ENCODE peak calls at places on chromosome 9, in four cellular contexts. G is mesendoderm, L is H1, Q is IMR-90. R is an unnamed sample.
A peak's percentile ranks its signal among the peaks of the same experiment; 100 is the strongest.

GRCh38 chr9:83435301-83435700 is 102.9 kb downstream of the FRMD3 start:
- DNase-seq in G (no peak), L (no peak), Q (no peak), R (no peak)

GRCh38 chr9:38074441-38074943 is 5.5 kb upstream of the SHB start:
- DNase-seq in G (no peak), L (no peak), Q (peak; percentile 61), R (no peak)

GRCh38 chr9:70477907-70478480 is 63.5 kb upstream of the KLF9 start:
- DNase-seq in G (no peak), L (no peak), Q (peak; percentile 60), R (no peak)

GRCh38 chr9:37037137-37037743 is 3.2 kb upstream of the PAX5 start:
- DNase-seq in G (peak; percentile 59), L (no peak), Q (no peak), R (peak; percentile 61)

GRCh38 chr9:120846251-120846869 is 3.6 kb upstream of the PSMD5 start:
- DNase-seq in G (no peak), L (no peak), Q (no peak), R (no peak)

GRCh38 chr9:71984388-71985069 is 73.1 kb downstream of the C9orf85 start:
- DNase-seq in G (peak; percentile 48), L (no peak), Q (peak; percentile 77), R (peak; percentile 43)

GRCh38 chr9:134606951-134607733 is 34.5 kb upstream of the COL5A1 start:
- DNase-seq in G (peak; percentile 90), L (peak; percentile 58), Q (no peak), R (peak; percentile 79)

GRCh38 chr9:34171753-34172535 is 6.9 kb upstream of the UBAP1 start:
- DNase-seq in G (no peak), L (no peak), Q (no peak), R (no peak)

GRCh38 chr9:11328326-11328725 is 715.5 kb upstream of the PTPRD start:
- DNase-seq in G (no peak), L (no peak), Q (no peak), R (no peak)

GRCh38 chr9:136239963-136240330 is 5.7 kb downstream of the QSOX2 start:
- DNase-seq in G (no peak), L (no peak), Q (no peak), R (no peak)

GRCh38 chr9:97705354-97705950 is 8.3 kb upstream of the XPA start:
- DNase-seq in G (no peak), L (no peak), Q (no peak), R (no peak)

GRCh38 chr9:130117816-130118632 is 54.2 kb upstream of the NCS1 start:
- DNase-seq in G (peak; percentile 42), L (no peak), Q (peak; percentile 76), R (no peak)

GRCh38 chr9:136587944-136588662 is 42.3 kb upstream of the NOTCH1 start:
- DNase-seq in G (peak; percentile 96), L (peak; percentile 91), Q (no peak), R (peak; percentile 94)

GRCh38 chr9:86846679-86847078 is 100.6 kb downstream of the GAS1 start:
- DNase-seq in G (no peak), L (no peak), Q (peak; percentile 65), R (no peak)

GRCh38 chr9:19186240-19186639 is 44.3 kb upstream of the DENND4C start:
- DNase-seq in G (no peak), L (no peak), Q (no peak), R (no peak)

GRCh38 chr9:91725651-91726050 is 224.4 kb downstream of the ROR2 start:
- DNase-seq in G (no peak), L (no peak), Q (no peak), R (no peak)

GRCh38 chr9:86034863-86035734 is 64.3 kb downstream of the GOLM1 start:
- DNase-seq in G (peak; percentile 77), L (peak; percentile 75), Q (peak; percentile 40), R (peak; percentile 68)

GRCh38 chr9:114989600-114990410 is 59.4 kb upstream of the TNFSF8 start:
- DNase-seq in G (no peak), L (no peak), Q (no peak), R (no peak)

GRCh38 chr9:111282940-111283339 is 47.1 kb downstream of the OR2K2 start:
- DNase-seq in G (no peak), L (no peak), Q (no peak), R (no peak)

GRCh38 chr9:7935666-7936065 is 136.1 kb upstream of the DMAC1 start:
- DNase-seq in G (no peak), L (no peak), Q (no peak), R (no peak)

GRCh38 chr9:13331320-13331719 is 51.8 kb upstream of the MPDZ start:
- DNase-seq in G (no peak), L (no peak), Q (no peak), R (no peak)

GRCh38 chr9:70408393-70409040 is 5.9 kb downstream of the KLF9 start:
- DNase-seq in G (peak; percentile 73), L (no peak), Q (no peak), R (no peak)

GRCh38 chr9:128552744-128553221 is 396 bp downstream of the SPTAN1 start:
- DNase-seq in G (peak; percentile 65), L (peak; percentile 68), Q (no peak), R (peak; percentile 56)

GRCh38 chr9:128025756-128026155 is 41.4 kb downstream of the NAIF1 start:
- DNase-seq in G (no peak), L (no peak), Q (no peak), R (no peak)

GRCh38 chr9:86098793-86099694 is at the start of gene GOLM1:
- DNase-seq in G (peak; percentile 61), L (peak; percentile 74), Q (peak; percentile 60), R (peak; percentile 44)

GRCh38 chr9:115204827-115205506 is 87.0 kb upstream of the TNC start:
- DNase-seq in G (no peak), L (no peak), Q (peak; percentile 95), R (no peak)

GRCh38 chr9:16701347-16701746 is 169.1 kb downstream of the BNC2 start:
- DNase-seq in G (no peak), L (no peak), Q (no peak), R (no peak)

GRCh38 chr9:35753466-35753865 is 610 bp downstream of the MSMP start:
- DNase-seq in G (no peak), L (no peak), Q (no peak), R (no peak)

GRCh38 chr9:117825609-117826347 is 121.6 kb downstream of the TLR4 start:
- DNase-seq in G (no peak), L (no peak), Q (no peak), R (no peak)

GRCh38 chr9:78788101-78788500 is 491.2 kb downstream of the PSAT1 start:
- DNase-seq in G (no peak), L (no peak), Q (peak; percentile 71), R (no peak)

GRCh38 chr9:98521141-98521540 is 187.6 kb downstream of the GABBR2 start:
- DNase-seq in G (no peak), L (no peak), Q (peak; percentile 92), R (no peak)

GRCh38 chr9:114811301-114811700 is 5.5 kb upstream of the TNFSF15 start:
- DNase-seq in G (no peak), L (no peak), Q (no peak), R (no peak)

GRCh38 chr9:71760901-71761300 is 7.4 kb downstream of the CEMIP2 start:
- DNase-seq in G (peak; percentile 65), L (no peak), Q (no peak), R (peak; percentile 72)

GRCh38 chr9:9747787-9748186 is 865.0 kb downstream of the PTPRD start:
- DNase-seq in G (no peak), L (no peak), Q (peak; percentile 19), R (no peak)

GRCh38 chr9:35277649-35278359 is 116.0 kb downstream of the UNC13B start:
- DNase-seq in G (no peak), L (no peak), Q (peak; percentile 87), R (no peak)

GRCh38 chr9:129497064-129497836 is 123.7 kb downstream of the C9orf50 start:
- DNase-seq in G (no peak), L (no peak), Q (no peak), R (peak; percentile 85)

GRCh38 chr9:11457809-11458785 is 845.3 kb upstream of the PTPRD start:
- DNase-seq in G (peak; percentile 63), L (no peak), Q (no peak), R (peak; percentile 59)

GRCh38 chr9:87996355-87996860 is 22.1 kb upstream of the CDK20 start:
- DNase-seq in G (no peak), L (no peak), Q (no peak), R (no peak)

GRCh38 chr9:21017092-21017491 is 14.3 kb downstream of the HACD4 start:
- DNase-seq in G (no peak), L (no peak), Q (peak; percentile 94), R (no peak)

GRCh38 chr9:113012492-113012891 is 500 bp upstream of the ZNF883 start:
- DNase-seq in G (no peak), L (no peak), Q (no peak), R (no peak)

GRCh38 chr9:94949330-94949729 is 222.8 kb downstream of the AOPEP start:
- DNase-seq in G (peak; percentile 49), L (no peak), Q (no peak), R (no peak)
- H3K27ac ChIP-seq in G (no peak overlapping the region), L (no peak overlapping the region), Q (no peak overlapping the region), R (no peak overlapping the region)

DNA sequence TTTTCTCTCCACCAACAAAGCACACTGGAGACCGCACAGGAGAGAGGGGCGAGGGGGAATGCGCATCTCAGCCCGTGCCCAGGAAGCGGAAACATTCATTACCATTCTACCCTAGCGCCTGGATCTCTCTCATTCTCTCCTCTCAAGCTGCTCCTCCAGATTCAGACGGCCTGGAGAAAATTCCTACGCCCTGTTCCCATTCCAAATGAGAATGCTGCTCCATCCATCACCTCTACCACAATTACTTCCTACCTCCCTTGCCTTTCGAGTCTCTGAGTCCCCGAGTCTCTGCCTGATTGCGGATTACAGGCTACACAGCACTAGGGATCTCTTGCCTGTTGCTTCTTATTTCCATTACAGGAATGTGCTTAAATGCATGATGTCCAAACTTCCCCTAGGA is 6.7 kb downstream of the DDX31 start:
- DNase-seq in G (peak; percentile 55), L (no peak), Q (no peak), R (peak; percentile 62)
- H3K23ac ChIP-seq in G (no peak overlapping the region), L (no peak overlapping the region), Q (no peak overlapping the region), R (no peak overlapping the region)

GRCh38 chr9:110282767-110283136 is 26.4 kb upstream of the TXN start:
- DNase-seq in G (no peak), L (no peak), Q (no peak), R (no peak)
- H3K56ac ChIP-seq in G (no peak overlapping the region), L (no peak overlapping the region), Q (no peak overlapping the region), R (no peak overlapping the region)

DNA sequence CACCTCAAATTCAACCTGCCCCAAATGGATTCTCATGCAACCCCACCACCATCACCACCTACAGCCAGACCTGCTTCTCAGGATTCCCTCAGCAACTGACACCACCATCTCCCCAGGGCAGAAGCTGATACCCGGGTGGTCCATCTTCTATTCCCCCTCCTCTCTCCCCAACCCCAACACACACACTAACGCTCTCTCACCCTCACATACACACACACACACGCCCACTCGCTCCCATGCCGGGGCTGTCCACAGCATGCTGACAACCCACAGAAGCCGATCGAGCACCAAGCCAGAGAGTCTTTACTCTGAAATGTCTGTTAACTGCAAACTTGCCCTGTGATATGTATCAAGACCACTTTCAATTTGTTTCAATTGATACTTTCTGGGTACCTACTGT is 28.4 kb downstream of the B4GALT1 start:
- DNase-seq in G (no peak), L (no peak), Q (no peak), R (no peak)
- H3K27ac ChIP-seq in G (no peak overlapping the region), L (no peak overlapping the region), Q (peak overlapping the region; percentile 72), R (no peak overlapping the region)

R was measured in H9.